ENCODE peak calls at places on chromosomes 3 and 15, in ten cellular contexts. N is neural progenitor cell, W is IMR-90, B is mesothelial cell of epicardium, U is transverse colon, Y is nephron progenitor cell, H is fibroblast of lung, F is AG04450, J is bronchial epithelial cell, E is GM23338. A is an unnamed sample.

GRCh38 chr3:126149960-126150515 is 30.3 kb downstream of the ALDH1L1 start:
- DNase-seq in H (no peak), Y (no peak), F (no peak), N (no peak), J (no peak), B (no peak), W (no peak), U (no peak), E (no peak), A (no peak)

GRCh38 chr15:69595009-69595825 is 142.6 kb downstream of the RPLP1 start:
- DNase-seq in B (no peak), Y (peak; percentile 64), E (no peak), W (no peak), U (peak; percentile 15), J (no peak), N (no peak), H (peak; percentile 51), F (no peak), A (no peak)

GRCh38 chr15:65884511-65884910 is 15.2 kb downstream of the RAB11A start:
- DNase-seq in E (no peak), H (no peak), W (no peak), B (no peak), U (no peak), F (no peak), Y (no peak), N (no peak), J (no peak), A (no peak)

GRCh38 chr3:155912574-155913190 is 42.2 kb downstream of the GMPS start:
- DNase-seq in W (peak; percentile 39), Y (no peak), J (no peak), H (peak; percentile 76), B (no peak), U (no peak), F (no peak), E (no peak), N (no peak), A (no peak)

GRCh38 chr3:105691633-105692032 is 177.2 kb downstream of the CBLB start:
- DNase-seq in B (no peak), E (no peak), H (peak; percentile 16), W (no peak), F (no peak), J (no peak), Y (no peak), N (no peak), U (no peak), A (no peak)

GRCh38 chr15:98147415-98147814 is 186.9 kb downstream of the ARRDC4 start:
- DNase-seq in N (no peak), B (no peak), U (no peak), Y (no peak), E (peak; percentile 5), W (no peak), J (no peak), F (no peak), H (no peak), A (no peak)

GRCh38 chr15:74314897-74315438 is 52.5 kb downstream of the CYP11A1 start:
- DNase-seq in J (no peak), F (no peak), E (no peak), Y (no peak), H (peak; percentile 65), N (no peak), B (no peak), W (no peak), U (no peak), A (peak; percentile 84)

GRCh38 chr3:88528494-88528893 is 378.7 kb downstream of the C3orf38 start:
- DNase-seq in W (no peak), U (no peak), Y (no peak), N (no peak), F (no peak), H (no peak), E (no peak), J (no peak), B (no peak), A (no peak)

GRCh38 chr3:42581709-42582473 is at the start of gene SEC22C:
- DNase-seq in U (peak; percentile 95), F (peak; percentile 59), E (peak; percentile 98), N (peak; percentile 98), W (peak; percentile 84), Y (peak; percentile 98), H (peak; percentile 89), B (peak; percentile 95), J (peak; percentile 84), A (peak; percentile 97)

GRCh38 chr15:48865387-48866079 is 12.4 kb upstream of the EID1 start:
- DNase-seq in H (peak; percentile 77), F (no peak), E (peak; percentile 47), U (no peak), Y (peak; percentile 28), W (peak; percentile 71), J (no peak), N (peak; percentile 62), B (no peak), A (no peak)

GRCh38 chr3:83740504-83740903 is 1218.3 kb upstream of the CADM2 start:
- DNase-seq in F (no peak), Y (no peak), J (no peak), U (no peak), E (no peak), H (no peak), B (no peak), N (no peak), W (no peak), A (no peak)

GRCh38 chr15:95024388-95024787 is 793.0 kb downstream of the MCTP2 start:
- DNase-seq in W (peak; percentile 59), B (no peak), F (peak; percentile 7), Y (no peak), H (peak; percentile 45), J (peak; percentile 63), N (peak; percentile 71), E (peak; percentile 86), U (no peak), A (no peak)

GRCh38 chr3:136960838-136961836 is 3.4 kb downstream of the IL20RB start:
- DNase-seq in E (no peak), Y (no peak), F (no peak), U (no peak), N (no peak), W (no peak), J (peak; percentile 90), H (peak; percentile 53), B (no peak), A (no peak)

GRCh38 chr15:45469027-45469426 is 53.5 kb downstream of the SLC30A4 start:
- DNase-seq in H (no peak), U (no peak), E (no peak), J (no peak), N (no peak), Y (no peak), W (no peak), F (no peak), B (no peak), A (no peak)
- TF ChIP-seq CTCF in H (no peak), U (no peak), E (no peak), J (no peak), N (no peak), Y (no peak), W (no peak), F (no peak), B (no peak), A (no peak)

GRCh38 chr3:168044049-168044448 is 51.7 kb downstream of the GOLIM4 start:
- DNase-seq in J (no peak), N (no peak), F (no peak), B (no peak), U (no peak), Y (no peak), E (no peak), W (no peak), H (no peak), A (no peak)

GRCh38 chr3:168036654-168037419 is 58.9 kb downstream of the GOLIM4 start:
- DNase-seq in B (no peak), E (no peak), N (no peak), U (no peak), J (no peak), Y (no peak), H (no peak), F (no peak), W (no peak), A (no peak)

GRCh38 chr3:168040624-168041208 is 55.0 kb downstream of the GOLIM4 start:
- DNase-seq in B (no peak), N (peak; percentile 70), W (peak; percentile 74), F (peak; percentile 43), E (peak; percentile 84), Y (no peak), J (peak; percentile 59), U (no peak), H (peak; percentile 56), A (no peak)
- TF ChIP-seq CTCF in B (peak; percentile 55), N (peak; percentile 79), W (peak; percentile 65), F (peak; percentile 84), E (peak; percentile 85), Y (peak; percentile 79), J (peak; percentile 77), U (peak; percentile 53), H (peak; percentile 93), A (peak; percentile 61)

DNA sequence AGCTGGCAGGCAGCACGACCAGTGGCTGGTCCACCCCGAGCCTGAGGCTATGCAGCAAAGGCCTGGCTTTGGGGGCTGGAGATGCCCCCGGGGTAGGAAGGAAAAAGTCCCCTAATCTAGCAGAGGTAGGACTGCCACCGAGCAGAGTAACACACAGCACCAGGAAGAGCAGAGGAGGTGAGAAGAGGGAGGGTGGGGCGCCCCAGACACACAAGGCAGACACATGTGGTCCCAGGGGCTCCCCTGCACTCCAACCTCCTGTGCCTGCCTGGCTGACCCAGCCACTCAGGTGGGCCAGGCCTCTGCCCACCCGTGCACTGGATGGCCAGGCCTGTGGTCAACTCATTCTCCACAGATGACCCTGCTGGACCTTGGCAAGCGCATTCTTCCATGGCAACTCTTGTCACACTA is 112.4 kb downstream of the ADCY5 start:
- DNase-seq in E (no peak), Y (no peak), B (no peak), W (no peak), F (no peak), N (no peak), J (no peak), H (no peak), U (no peak), A (no peak)
- TF ChIP-seq CTCF in E (no peak), Y (no peak), B (no peak), W (no peak), F (no peak), N (no peak), J (no peak), H (no peak), U (no peak), A (no peak)

DNA sequence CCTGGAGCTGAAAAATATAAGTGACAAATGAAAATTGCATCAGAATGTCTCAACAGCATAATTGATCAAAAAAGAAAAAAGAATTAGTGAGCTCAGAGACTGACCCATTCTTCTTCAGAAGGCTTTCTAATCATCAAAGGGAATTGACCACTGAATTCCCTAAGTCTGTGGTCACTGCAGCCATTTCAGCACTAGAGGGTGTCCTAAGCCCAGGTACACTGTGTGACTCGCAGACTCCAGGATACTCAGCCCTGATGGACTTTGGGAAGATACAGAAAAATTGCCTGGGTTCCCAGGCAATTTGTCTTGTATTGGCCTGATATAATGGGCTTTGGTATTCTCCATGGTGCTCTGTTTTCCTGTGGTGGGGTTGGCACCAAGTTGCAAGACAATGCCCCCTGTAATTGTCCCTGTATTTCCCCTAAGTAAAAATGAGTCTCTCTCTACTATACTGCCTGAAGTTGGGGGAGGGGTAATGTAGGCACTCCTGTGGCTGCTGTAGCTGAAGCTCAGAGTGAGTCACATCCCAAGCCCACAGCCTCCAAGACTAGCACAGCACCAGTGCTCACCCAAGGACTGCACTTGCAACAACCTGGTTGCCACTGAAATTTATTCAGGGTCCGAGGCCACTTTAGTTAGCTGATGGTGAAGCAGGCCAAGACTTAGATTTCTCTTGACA is 256.0 kb upstream of the STAC start:
- DNase-seq in W (peak; percentile 0), F (no peak), E (peak; percentile 87), U (no peak), N (peak; percentile 83), J (peak; percentile 74), H (peak; percentile 75), B (no peak), Y (peak; percentile 46), A (no peak)
- TF ChIP-seq CTCF in W (peak; percentile 7), F (peak; percentile 46), E (peak; percentile 95), U (no peak), N (peak; percentile 83), J (peak; percentile 74), H (no peak), B (no peak), Y (peak; percentile 64), A (no peak)